ENCODE peak calls at places on chromosomes 5 and 9, in nine cellular contexts. Q is SW480; Y is activated CD4-positive, alpha-beta T cell treated with anti-CD3 and anti-CD28 coated beads, Interleukin-2, amount 50 U/mL, for 48 hours; K is fibroblast of mammary gland; P is naive thymus-derived CD8-positive, alpha-beta T cell; C is iris pigment epithelial cell; T is stimulated activated CD4-positive, alpha-beta T cell treated with anti-CD3 and anti-CD28 coated beads, Interleukin-1b, Interleukin-23, amount 100 ng/mL, for 4 hours; Z is mammary epithelial cell; N is HL-60. D is an unnamed sample.

GRCh38 chr9:129402341-129402739 is 218.6 kb downstream of the C9orf50 start:
- DNase-seq in Q (no peak), Y (no peak), K (no peak), P (no peak), C (no peak), T (no peak), Z (no peak), N (no peak), D (no peak)

GRCh38 chr9:125843646-125844045 is 96.5 kb downstream of the PBX3 start:
- DNase-seq in Q (no peak), Y (no peak), K (peak), P (no peak), C (no peak), T (no peak), Z (no peak), N (no peak), D (no peak)

GRCh38 chr5:96641368-96641767 is 20.8 kb upstream of the CAST start:
- DNase-seq in Q (no peak), Y (no peak), K (peak), P (no peak), C (no peak), T (no peak), Z (no peak), N (no peak), D (no peak)

GRCh38 chr9:86766912-86767311 is 180.4 kb downstream of the GAS1 start:
- DNase-seq in Q (peak), Y (no peak), K (peak), P (no peak), C (peak), T (no peak), Z (peak), N (peak), D (peak)

GRCh38 chr9:104850771-104851170 is 77.2 kb downstream of the ABCA1 start:
- DNase-seq in Q (no peak), Y (no peak), K (no peak), P (no peak), C (no peak), T (no peak), Z (no peak), N (no peak), D (no peak)

GRCh38 chr9:127173063-127173462 is 50.6 kb upstream of the ANGPTL2 start:
- DNase-seq in Q (no peak), Y (no peak), K (no peak), P (no peak), C (no peak), T (no peak), Z (no peak), N (no peak), D (no peak)

GRCh38 chr9:536597-537511 is 304.6 kb upstream of the DMRT1 start:
- DNase-seq in Q (no peak), Y (no peak), K (no peak), P (no peak), C (no peak), T (no peak), Z (no peak), N (no peak), D (no peak)

GRCh38 chr9:126696764-126697145 is 83.0 kb downstream of the LMX1B start:
- DNase-seq in Q (no peak), Y (no peak), K (no peak), P (no peak), C (no peak), T (no peak), Z (no peak), N (no peak), D (no peak)

GRCh38 chr5:106312360-106312759 is 1358.4 kb downstream of the EFNA5 start:
- DNase-seq in Q (no peak), Y (no peak), K (no peak), P (no peak), C (peak), T (no peak), Z (peak), N (no peak), D (no peak)

GRCh38 chr9:16371306-16371705 is 499.2 kb downstream of the BNC2 start:
- DNase-seq in Q (no peak), Y (no peak), K (no peak), P (no peak), C (peak), T (no peak), Z (no peak), N (no peak), D (no peak)

GRCh38 chr9:23841304-23841703 is 15.3 kb upstream of the ELAVL2 start:
- DNase-seq in Q (no peak), Y (no peak), K (no peak), P (no peak), C (no peak), T (no peak), Z (peak), N (no peak), D (no peak)

GRCh38 chr9:93261281-93261680 is 77.3 kb downstream of the WNK2 start:
- DNase-seq in Q (no peak), Y (no peak), K (no peak), P (no peak), C (no peak), T (no peak), Z (no peak), N (no peak), D (no peak)

GRCh38 chr5:68287976-68288755 is 72.6 kb downstream of the PIK3R1 start:
- DNase-seq in Q (peak), Y (peak), K (peak), P (peak), C (peak), T (peak), Z (peak), N (no peak), D (peak)

GRCh38 chr5:151123897-151124751 is 33.5 kb downstream of the ANXA6 start:
- DNase-seq in Q (no peak), Y (peak), K (peak), P (peak), C (peak), T (peak), Z (no peak), N (no peak), D (no peak)

GRCh38 chr5:146336197-146336596 is 2.4 kb upstream of the POU4F3 start:
- DNase-seq in Q (no peak), Y (no peak), K (no peak), P (no peak), C (no peak), T (no peak), Z (no peak), N (no peak), D (peak)

GRCh38 chr9:135554718-135555117 is 6.8 kb upstream of the PAEP start:
- DNase-seq in Q (peak), Y (no peak), K (no peak), P (no peak), C (peak), T (no peak), Z (no peak), N (no peak), D (peak)

D was measured in SK-MEL-5.